ENCODE peak calls at places on chromosomes 1 and 21, in seven cellular contexts. G is mammary epithelial cell, Y is cardiac muscle cell, X is MM.1S, L is DND-41, S is kidney, Q is GM23338. Z is an unnamed sample.

GRCh38 chr1:3702990-3703728 is 49.1 kb upstream of the CCDC27 start:
- DNase-seq in Q (no peak), S (no peak), Y (no peak), L (no peak), X (no peak), G (peak), Z (no peak)

GRCh38 chr21:27246741-27247140 is 279.9 kb upstream of the ADAMTS5 start:
- DNase-seq in Q (no peak), L (no peak), X (no peak), G (no peak), S (no peak), Y (no peak), Z (no peak)

GRCh38 chr1:237867380-237867888 is 23.3 kb downstream of the ZP4 start:
- DNase-seq in X (no peak), Y (no peak), Q (peak), S (no peak), L (no peak), G (no peak), Z (no peak)

GRCh38 chr1:78377356-78377928 is 113.3 kb upstream of the PTGFR start:
- DNase-seq in Y (no peak), S (no peak), X (no peak), L (no peak), G (peak), Q (no peak), Z (no peak)

GRCh38 chr1:95640746-95641145 is 406.7 kb downstream of the RWDD3 start:
- DNase-seq in L (no peak), Y (peak), G (peak), Q (no peak), S (no peak), X (no peak), Z (no peak)

GRCh38 chr1:168483531-168483930 is 60.3 kb downstream of the XCL2 start:
- DNase-seq in G (peak), Q (no peak), X (no peak), Y (no peak), L (no peak), S (no peak), Z (no peak)

GRCh38 chr1:207579436-207579799 is 65.5 kb upstream of the CR1L start:
- DNase-seq in X (peak), S (no peak), G (peak), Q (peak), Y (peak), L (peak), Z (peak)

GRCh38 chr1:167052389-167052788 is 37.8 kb downstream of the GPA33 start:
- DNase-seq in S (no peak), Q (peak), Y (peak), G (no peak), L (no peak), X (no peak), Z (no peak)

GRCh38 chr1:91555074-91555730 is 54.6 kb downstream of the CDC7 start:
- DNase-seq in Y (no peak), Q (peak), S (no peak), X (no peak), G (no peak), L (no peak), Z (no peak)

GRCh38 chr21:44793269-44794030 is 8.2 kb downstream of the UBE2G2 start:
- DNase-seq in S (no peak), Q (peak), Y (peak), G (peak), L (peak), X (peak), Z (peak)

GRCh38 chr1:87151500-87152421 is 176.9 kb upstream of the LMO4 start:
- DNase-seq in X (peak), Y (peak), S (peak), L (no peak), G (no peak), Q (peak), Z (no peak)

GRCh38 chr1:87148670-87149069 is 180.0 kb upstream of the LMO4 start:
- DNase-seq in X (no peak), S (no peak), G (no peak), Q (no peak), L (no peak), Y (no peak), Z (no peak)

GRCh38 chr1:87147851-87148250 is 180.8 kb upstream of the LMO4 start:
- DNase-seq in Y (no peak), G (no peak), L (no peak), Q (no peak), S (no peak), X (no peak), Z (no peak)

GRCh38 chr1:87150143-87150542 is 178.5 kb upstream of the LMO4 start:
- DNase-seq in X (no peak), Q (no peak), L (no peak), S (no peak), G (no peak), Y (no peak), Z (no peak)

GRCh38 chr1:87149166-87150065 is 179.3 kb upstream of the LMO4 start:
- DNase-seq in G (peak), Y (no peak), Q (peak), L (no peak), S (no peak), X (no peak), Z (no peak)
- H3K27ac ChIP-seq in G (no peak), Y (no peak), Q (peak), L (no peak), S (no peak), X (no peak), Z (no peak)

GRCh38 chr21:31501921-31502320 is 157.6 kb upstream of the SOD1 start:
- DNase-seq in Y (no peak), S (no peak), X (no peak), G (no peak), L (no peak), Q (no peak), Z (no peak)
- H3K27ac ChIP-seq in Y (no peak), S (no peak), X (no peak), G (no peak), L (no peak), Q (no peak), Z (no peak)

DNA sequence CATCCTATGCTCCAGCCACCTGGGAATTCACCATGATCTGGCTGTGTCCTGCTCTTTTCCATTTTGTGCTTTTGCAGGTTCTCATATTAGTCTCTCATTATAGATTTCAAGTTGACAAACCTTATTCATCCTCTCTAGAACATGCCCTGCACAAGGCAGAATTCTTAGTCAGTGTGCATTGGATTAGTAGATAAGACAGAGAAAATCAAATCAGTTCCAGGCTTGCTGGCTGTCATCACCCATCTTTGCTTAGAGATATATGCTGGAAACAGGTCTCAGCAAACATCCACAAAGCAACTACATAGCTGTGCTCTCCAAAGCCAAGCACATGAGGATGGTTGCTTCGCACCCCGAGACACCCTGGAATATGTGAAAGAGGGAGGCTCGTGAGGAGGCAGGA is 24.8 kb downstream of the TSPAN2 start:
- DNase-seq in G (no peak), L (no peak), X (no peak), S (no peak), Q (no peak), Y (no peak), Z (no peak)
- H3K27ac ChIP-seq in G (no peak), L (no peak), X (no peak), S (no peak), Q (no peak), Y (peak), Z (no peak)

DNA sequence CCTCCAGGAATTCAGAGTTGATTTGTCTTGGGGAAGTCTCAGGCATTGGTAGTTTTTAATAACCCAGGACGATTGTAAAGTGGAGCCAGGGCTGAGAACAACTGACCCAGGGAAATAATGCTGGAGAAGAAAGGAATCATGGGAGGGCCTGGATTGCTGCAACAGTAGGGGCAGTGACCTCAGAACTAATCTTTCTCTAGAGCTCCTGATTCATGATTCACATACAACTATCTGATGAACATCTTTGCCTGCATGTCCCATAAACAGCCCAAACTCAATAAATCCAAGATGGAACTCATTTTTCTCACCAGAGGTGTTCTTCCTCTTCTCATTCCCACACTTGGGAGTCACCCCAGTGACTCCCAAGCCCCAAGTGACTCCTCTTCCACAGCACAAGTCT is 8.1 kb upstream of the G0S2 start:
- DNase-seq in X (no peak), G (no peak), Y (no peak), Q (no peak), L (no peak), S (no peak), Z (no peak)
- H3K27ac ChIP-seq in X (no peak), G (no peak), Y (no peak), Q (no peak), L (no peak), S (no peak), Z (no peak)

DNA sequence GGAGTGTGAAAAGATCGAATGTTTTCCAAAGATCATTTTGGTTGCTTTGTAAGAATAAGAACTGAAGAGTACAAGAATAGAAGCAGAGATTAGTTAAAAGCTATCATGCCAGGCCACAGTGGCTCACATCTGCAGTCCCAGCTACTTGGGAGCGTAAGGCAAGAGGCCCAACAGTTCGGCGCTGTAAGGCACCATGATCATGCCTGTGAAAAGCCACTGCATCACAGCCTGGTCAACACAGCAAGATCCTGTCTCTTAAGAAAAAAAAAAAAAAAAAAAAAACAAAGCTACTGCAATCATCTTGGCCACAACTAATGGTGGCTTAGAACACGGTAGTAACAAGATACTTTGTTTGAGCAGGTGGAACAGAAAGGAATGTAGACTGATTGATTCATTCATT is 116.2 kb downstream of the EIF4G3 start:
- DNase-seq in Q (no peak), X (no peak), S (no peak), L (no peak), Y (no peak), G (no peak), Z (no peak)
- H3K27ac ChIP-seq in Q (no peak), X (no peak), S (no peak), L (no peak), Y (peak), G (no peak), Z (no peak)

GRCh38 chr21:43608225-43608624 is 51.1 kb downstream of the HSF2BP start:
- DNase-seq in X (no peak), S (no peak), Q (no peak), L (no peak), Y (no peak), G (peak), Z (no peak)

GRCh38 chr21:43609501-43610340 is 49.6 kb downstream of the HSF2BP start:
- DNase-seq in L (no peak), Y (peak), Q (no peak), X (no peak), G (peak), S (peak), Z (no peak)

GRCh38 chr21:43608664-43609063 is 50.6 kb downstream of the HSF2BP start:
- DNase-seq in S (no peak), Q (no peak), G (no peak), L (no peak), X (no peak), Y (no peak), Z (no peak)

GRCh38 chr21:43613755-43614638 is 45.3 kb downstream of the HSF2BP start:
- DNase-seq in Y (no peak), G (no peak), Q (no peak), L (no peak), X (peak), S (no peak), Z (no peak)

GRCh38 chr21:43611598-43612369 is 47.5 kb downstream of the HSF2BP start:
- DNase-seq in Q (peak), L (no peak), X (peak), G (peak), Y (peak), S (peak), Z (peak)
- H3K27ac ChIP-seq in Q (no peak), L (no peak), X (peak), G (no peak), Y (no peak), S (no peak), Z (no peak)

GRCh38 chr1:7401814-7402547 is 369.1 kb upstream of the VAMP3 start:
- DNase-seq in G (peak), S (no peak), X (no peak), Q (peak), L (no peak), Y (no peak), Z (no peak)
- H3K27ac ChIP-seq in G (peak), S (no peak), X (no peak), Q (no peak), L (no peak), Y (no peak), Z (no peak)

GRCh38 chr1:42172394-42173133 is 8.0 kb upstream of the GUCA2A start:
- DNase-seq in S (peak), X (no peak), Q (no peak), L (no peak), Y (peak), G (no peak), Z (no peak)

GRCh38 chr1:42170779-42171621 is 6.5 kb upstream of the GUCA2A start:
- DNase-seq in Q (no peak), Y (no peak), G (no peak), X (no peak), L (no peak), S (peak), Z (no peak)

GRCh38 chr1:42173961-42174715 is 9.6 kb upstream of the GUCA2A start:
- DNase-seq in X (no peak), L (no peak), Q (no peak), G (peak), S (no peak), Y (no peak), Z (no peak)

GRCh38 chr1:42173155-42173933 is 8.8 kb upstream of the GUCA2A start:
- DNase-seq in X (peak), Y (peak), G (peak), Q (peak), S (peak), L (peak), Z (peak)

GRCh38 chr1:42171679-42172266 is 7.2 kb upstream of the GUCA2A start:
- DNase-seq in Q (no peak), S (no peak), Y (no peak), G (no peak), L (no peak), X (no peak), Z (no peak)
- H3K27ac ChIP-seq in Q (no peak), S (no peak), Y (peak), G (no peak), L (no peak), X (no peak), Z (no peak)

Z was measured in CD4-positive, CD25-positive, alpha-beta regulatory T cell.